ENCODE peak calls at places on chromosomes 4 and X, in ten cellular contexts. One of them, this sample, is unnamed.
A peak's percentile ranks its signal among the peaks of the same experiment; 100 is the strongest.

GRCh38 chr4:54661156-54661555 is 3.4 kb downstream of the KIT start:
- DNase-seq in upper lobe of right lung: no peak
- DNase-seq in HAP-1: no peak
- DNase-seq in AG04449: no peak
- DNase-seq in astrocyte of the cerebellum: no peak
- DNase-seq in IMR-90: peak; percentile 39
- DNase-seq in lower lobe of right lung: no peak
- DNase-seq in esophagus squamous epithelium: no peak
- DNase-seq in ovary: no peak
- DNase-seq in neuronal stem cell: no peak
- DNase-seq in this sample: peak; percentile 24

GRCh38 chr4:175419120-175419774 is 392.8 kb downstream of the GPM6A start:
- DNase-seq in upper lobe of right lung: no peak
- DNase-seq in HAP-1: no peak
- DNase-seq in AG04449: peak; percentile 84
- DNase-seq in astrocyte of the cerebellum: peak; percentile 82
- DNase-seq in IMR-90: peak; percentile 96
- DNase-seq in lower lobe of right lung: no peak
- DNase-seq in esophagus squamous epithelium: no peak
- DNase-seq in ovary: no peak
- DNase-seq in neuronal stem cell: no peak
- DNase-seq in this sample: peak; percentile 96

GRCh38 chrX:131073607-131074006 is 15.5 kb downstream of the ARHGAP36 start:
- DNase-seq in upper lobe of right lung: no peak
- DNase-seq in HAP-1: no peak
- DNase-seq in AG04449: no peak
- DNase-seq in astrocyte of the cerebellum: no peak
- DNase-seq in IMR-90: no peak
- DNase-seq in lower lobe of right lung: no peak
- DNase-seq in esophagus squamous epithelium: no peak
- DNase-seq in ovary: no peak
- DNase-seq in neuronal stem cell: no peak
- DNase-seq in this sample: no peak

GRCh38 chrX:17737707-17738001 is 361 bp downstream of the SCML1 start:
- DNase-seq in upper lobe of right lung: no peak
- DNase-seq in HAP-1: no peak
- DNase-seq in AG04449: no peak
- DNase-seq in astrocyte of the cerebellum: no peak
- DNase-seq in IMR-90: no peak
- DNase-seq in lower lobe of right lung: no peak
- DNase-seq in esophagus squamous epithelium: no peak
- DNase-seq in ovary: no peak
- DNase-seq in neuronal stem cell: peak; percentile 6
- DNase-seq in this sample: no peak

GRCh38 chrX:125150231-125150630 is 169.4 kb upstream of the TEX13C start:
- DNase-seq in upper lobe of right lung: no peak
- DNase-seq in HAP-1: no peak
- DNase-seq in AG04449: no peak
- DNase-seq in astrocyte of the cerebellum: no peak
- DNase-seq in IMR-90: peak; percentile 0
- DNase-seq in lower lobe of right lung: no peak
- DNase-seq in esophagus squamous epithelium: no peak
- DNase-seq in ovary: no peak
- DNase-seq in neuronal stem cell: no peak
- DNase-seq in this sample: no peak

GRCh38 chr4:79922011-79922410 is 151.0 kb downstream of the ANTXR2 start:
- DNase-seq in upper lobe of right lung: no peak
- DNase-seq in HAP-1: no peak
- DNase-seq in AG04449: no peak
- DNase-seq in astrocyte of the cerebellum: no peak
- DNase-seq in IMR-90: peak; percentile 10
- DNase-seq in lower lobe of right lung: no peak
- DNase-seq in esophagus squamous epithelium: no peak
- DNase-seq in ovary: no peak
- DNase-seq in neuronal stem cell: no peak
- DNase-seq in this sample: no peak

GRCh38 chr4:153649572-153649991 is 34.5 kb upstream of the TLR2 start:
- DNase-seq in upper lobe of right lung: no peak
- DNase-seq in HAP-1: peak; percentile 49
- DNase-seq in AG04449: no peak
- DNase-seq in astrocyte of the cerebellum: no peak
- DNase-seq in IMR-90: peak; percentile 42
- DNase-seq in lower lobe of right lung: no peak
- DNase-seq in esophagus squamous epithelium: no peak
- DNase-seq in ovary: no peak
- DNase-seq in neuronal stem cell: no peak
- DNase-seq in this sample: no peak

GRCh38 chr4:5398056-5398455 is 310.3 kb downstream of the EVC2 start:
- DNase-seq in upper lobe of right lung: no peak
- DNase-seq in HAP-1: no peak
- DNase-seq in AG04449: no peak
- DNase-seq in astrocyte of the cerebellum: no peak
- DNase-seq in IMR-90: no peak
- DNase-seq in lower lobe of right lung: no peak
- DNase-seq in esophagus squamous epithelium: no peak
- DNase-seq in ovary: no peak
- DNase-seq in neuronal stem cell: peak; percentile 17
- DNase-seq in this sample: no peak

GRCh38 chr4:115851918-115852766 is 738.7 kb upstream of the NDST4 start:
- DNase-seq in upper lobe of right lung: no peak
- DNase-seq in HAP-1: peak; percentile 75
- DNase-seq in AG04449: no peak
- DNase-seq in astrocyte of the cerebellum: peak; percentile 22
- DNase-seq in IMR-90: no peak
- DNase-seq in lower lobe of right lung: peak; percentile 34
- DNase-seq in esophagus squamous epithelium: no peak
- DNase-seq in ovary: no peak
- DNase-seq in neuronal stem cell: peak; percentile 40
- DNase-seq in this sample: no peak

GRCh38 chr4:101914761-101915160 is 124.2 kb downstream of the BANK1 start:
- DNase-seq in upper lobe of right lung: no peak
- DNase-seq in HAP-1: no peak
- DNase-seq in AG04449: no peak
- DNase-seq in astrocyte of the cerebellum: no peak
- DNase-seq in IMR-90: no peak
- DNase-seq in lower lobe of right lung: no peak
- DNase-seq in esophagus squamous epithelium: no peak
- DNase-seq in ovary: no peak
- DNase-seq in neuronal stem cell: no peak
- DNase-seq in this sample: no peak

GRCh38 chr4:187075514-187075913 is 351.9 kb upstream of the FAT1 start:
- DNase-seq in upper lobe of right lung: no peak
- DNase-seq in HAP-1: no peak
- DNase-seq in AG04449: no peak
- DNase-seq in astrocyte of the cerebellum: no peak
- DNase-seq in IMR-90: peak; percentile 22
- DNase-seq in lower lobe of right lung: no peak
- DNase-seq in esophagus squamous epithelium: no peak
- DNase-seq in ovary: no peak
- DNase-seq in neuronal stem cell: no peak
- DNase-seq in this sample: no peak

GRCh38 chr4:53653484-53654053 is 62.3 kb upstream of the LNX1 start:
- DNase-seq in upper lobe of right lung: no peak
- DNase-seq in HAP-1: no peak
- DNase-seq in AG04449: no peak
- DNase-seq in astrocyte of the cerebellum: no peak
- DNase-seq in IMR-90: peak; percentile 5
- DNase-seq in lower lobe of right lung: no peak
- DNase-seq in esophagus squamous epithelium: no peak
- DNase-seq in ovary: peak; percentile 50
- DNase-seq in neuronal stem cell: no peak
- DNase-seq in this sample: no peak

GRCh38 chr4:119041951-119042560 is 93.6 kb upstream of the MYOZ2 start:
- DNase-seq in upper lobe of right lung: no peak
- DNase-seq in HAP-1: peak; percentile 87
- DNase-seq in AG04449: no peak
- DNase-seq in astrocyte of the cerebellum: peak; percentile 62
- DNase-seq in IMR-90: peak; percentile 83
- DNase-seq in lower lobe of right lung: no peak
- DNase-seq in esophagus squamous epithelium: no peak
- DNase-seq in ovary: no peak
- DNase-seq in neuronal stem cell: peak; percentile 65
- DNase-seq in this sample: no peak

GRCh38 chr4:153409924-153410501 is 56.1 kb upstream of the TMEM131L start:
- DNase-seq in upper lobe of right lung: no peak
- DNase-seq in HAP-1: no peak
- DNase-seq in AG04449: no peak
- DNase-seq in astrocyte of the cerebellum: no peak
- DNase-seq in IMR-90: peak; percentile 16
- DNase-seq in lower lobe of right lung: no peak
- DNase-seq in esophagus squamous epithelium: no peak
- DNase-seq in ovary: no peak
- DNase-seq in neuronal stem cell: peak; percentile 15
- DNase-seq in this sample: no peak

GRCh38 chr4:6116696-6117285 is 83.6 kb downstream of the JAKMIP1 start:
- DNase-seq in upper lobe of right lung: peak; percentile 43
- DNase-seq in HAP-1: no peak
- DNase-seq in AG04449: no peak
- DNase-seq in astrocyte of the cerebellum: no peak
- DNase-seq in IMR-90: no peak
- DNase-seq in lower lobe of right lung: no peak
- DNase-seq in esophagus squamous epithelium: no peak
- DNase-seq in ovary: no peak
- DNase-seq in neuronal stem cell: no peak
- DNase-seq in this sample: no peak

GRCh38 chrX:136215559-136215958 is 35.6 kb downstream of the MAP7D3 start:
- DNase-seq in upper lobe of right lung: no peak
- DNase-seq in HAP-1: no peak
- DNase-seq in AG04449: no peak
- DNase-seq in astrocyte of the cerebellum: peak; percentile 22
- DNase-seq in IMR-90: peak; percentile 34
- DNase-seq in lower lobe of right lung: no peak
- DNase-seq in esophagus squamous epithelium: no peak
- DNase-seq in ovary: no peak
- DNase-seq in neuronal stem cell: no peak
- DNase-seq in this sample: no peak

GRCh38 chrX:9293051-9293496 is 171.8 kb upstream of the TBL1X start:
- DNase-seq in upper lobe of right lung: no peak
- DNase-seq in HAP-1: peak; percentile 69
- DNase-seq in AG04449: no peak
- DNase-seq in astrocyte of the cerebellum: no peak
- DNase-seq in IMR-90: no peak
- DNase-seq in lower lobe of right lung: no peak
- DNase-seq in esophagus squamous epithelium: no peak
- DNase-seq in ovary: no peak
- DNase-seq in neuronal stem cell: no peak
- DNase-seq in this sample: no peak

GRCh38 chrX:75273483-75273882 is 402 bp upstream of the UPRT start:
- DNase-seq in upper lobe of right lung: no peak
- DNase-seq in HAP-1: no peak
- DNase-seq in AG04449: no peak
- DNase-seq in astrocyte of the cerebellum: no peak
- DNase-seq in IMR-90: no peak
- DNase-seq in lower lobe of right lung: no peak
- DNase-seq in esophagus squamous epithelium: no peak
- DNase-seq in ovary: no peak
- DNase-seq in neuronal stem cell: no peak
- DNase-seq in this sample: no peak
- H3K4me3 ChIP-seq in upper lobe of right lung: peak overlapping the region; percentile 70
- H3K4me3 ChIP-seq in HAP-1: peak overlapping the region; percentile 55
- H3K4me3 ChIP-seq in AG04449: peak overlapping the region; percentile 76
- H3K4me3 ChIP-seq in astrocyte of the cerebellum: peak overlapping the region; percentile 75
- H3K4me3 ChIP-seq in IMR-90: peak overlapping the region; percentile 84
- H3K4me3 ChIP-seq in lower lobe of right lung: peak overlapping the region; percentile 65
- H3K4me3 ChIP-seq in esophagus squamous epithelium: peak overlapping the region; percentile 58
- H3K4me3 ChIP-seq in ovary: peak overlapping the region; percentile 59
- H3K4me3 ChIP-seq in neuronal stem cell: peak overlapping the region; percentile 71
- H3K4me3 ChIP-seq in this sample: peak overlapping the region; percentile 63

GRCh38 chr4:40348000-40348399 is 12.9 kb downstream of the CHRNA9 start:
- DNase-seq in upper lobe of right lung: no peak
- DNase-seq in HAP-1: no peak
- DNase-seq in AG04449: no peak
- DNase-seq in astrocyte of the cerebellum: no peak
- DNase-seq in IMR-90: no peak
- DNase-seq in lower lobe of right lung: no peak
- DNase-seq in esophagus squamous epithelium: no peak
- DNase-seq in ovary: no peak
- DNase-seq in neuronal stem cell: no peak
- DNase-seq in this sample: no peak
- H3K4me3 ChIP-seq in upper lobe of right lung: no peak overlapping the region
- H3K4me3 ChIP-seq in HAP-1: no peak overlapping the region
- H3K4me3 ChIP-seq in AG04449: no peak overlapping the region
- H3K4me3 ChIP-seq in astrocyte of the cerebellum: no peak overlapping the region
- H3K4me3 ChIP-seq in IMR-90: no peak overlapping the region
- H3K4me3 ChIP-seq in lower lobe of right lung: no peak overlapping the region
- H3K4me3 ChIP-seq in esophagus squamous epithelium: no peak overlapping the region
- H3K4me3 ChIP-seq in ovary: no peak overlapping the region
- H3K4me3 ChIP-seq in neuronal stem cell: no peak overlapping the region
- H3K4me3 ChIP-seq in this sample: no peak overlapping the region

DNA sequence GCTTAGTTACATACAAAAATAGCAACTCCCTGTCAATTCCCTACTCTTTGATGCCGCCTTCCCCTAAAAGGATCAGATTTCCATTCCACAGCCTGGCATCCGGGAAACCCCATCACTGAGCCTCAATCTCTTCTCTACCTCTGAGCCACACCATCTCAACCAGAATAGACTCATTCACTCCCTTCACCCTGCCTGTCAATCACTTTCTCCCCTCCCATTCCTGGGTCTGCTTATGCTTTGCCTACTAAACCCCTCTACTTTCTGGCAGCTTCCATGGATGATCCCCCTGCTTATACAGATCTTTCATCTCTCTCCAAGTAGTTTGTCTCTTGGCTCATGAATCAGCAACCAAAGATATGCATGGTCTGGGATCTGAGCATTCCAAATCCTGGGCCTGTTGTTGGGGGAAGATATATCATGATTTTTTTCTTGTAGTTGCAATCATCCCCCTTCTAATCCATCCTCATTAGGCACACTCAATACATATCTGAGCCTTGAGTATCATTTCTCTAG is 2.6 kb downstream of the AMER1 start:
- DNase-seq in upper lobe of right lung: no peak
- DNase-seq in HAP-1: no peak
- DNase-seq in AG04449: no peak
- DNase-seq in astrocyte of the cerebellum: no peak
- DNase-seq in IMR-90: peak; percentile 16
- DNase-seq in lower lobe of right lung: no peak
- DNase-seq in esophagus squamous epithelium: no peak
- DNase-seq in ovary: no peak
- DNase-seq in neuronal stem cell: no peak
- DNase-seq in this sample: no peak
- H3K4me3 ChIP-seq in upper lobe of right lung: no peak overlapping the region
- H3K4me3 ChIP-seq in HAP-1: no peak overlapping the region
- H3K4me3 ChIP-seq in AG04449: no peak overlapping the region
- H3K4me3 ChIP-seq in astrocyte of the cerebellum: no peak overlapping the region
- H3K4me3 ChIP-seq in IMR-90: no peak overlapping the region
- H3K4me3 ChIP-seq in lower lobe of right lung: no peak overlapping the region
- H3K4me3 ChIP-seq in esophagus squamous epithelium: no peak overlapping the region
- H3K4me3 ChIP-seq in ovary: no peak overlapping the region
- H3K4me3 ChIP-seq in neuronal stem cell: no peak overlapping the region
- H3K4me3 ChIP-seq in this sample: no peak overlapping the region

DNA sequence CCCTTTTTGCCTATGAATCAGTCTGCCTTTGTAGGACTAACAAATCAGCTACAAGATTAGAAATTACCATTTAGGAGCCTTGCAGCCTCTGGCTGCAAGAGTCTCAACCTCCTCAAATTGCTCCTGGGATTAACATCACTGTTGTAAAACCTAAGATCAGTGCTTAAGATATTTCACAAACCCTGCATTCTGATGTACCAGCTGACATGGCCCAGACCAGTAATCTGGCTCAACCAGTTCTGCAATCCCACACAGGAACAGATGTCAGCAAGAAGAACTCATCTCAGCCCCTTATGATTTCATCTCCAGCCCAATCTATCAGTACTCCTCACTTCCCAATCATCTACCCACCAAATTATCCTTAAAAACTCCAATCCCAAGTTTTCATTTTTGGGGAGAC is 32.5 kb upstream of the AADAT start:
- DNase-seq in upper lobe of right lung: no peak
- DNase-seq in HAP-1: peak; percentile 57
- DNase-seq in AG04449: no peak
- DNase-seq in astrocyte of the cerebellum: no peak
- DNase-seq in IMR-90: no peak
- DNase-seq in lower lobe of right lung: no peak
- DNase-seq in esophagus squamous epithelium: no peak
- DNase-seq in ovary: no peak
- DNase-seq in neuronal stem cell: no peak
- DNase-seq in this sample: no peak
- H3K4me3 ChIP-seq in upper lobe of right lung: no peak overlapping the region
- H3K4me3 ChIP-seq in HAP-1: no peak overlapping the region
- H3K4me3 ChIP-seq in AG04449: no peak overlapping the region
- H3K4me3 ChIP-seq in astrocyte of the cerebellum: no peak overlapping the region
- H3K4me3 ChIP-seq in IMR-90: no peak overlapping the region
- H3K4me3 ChIP-seq in lower lobe of right lung: no peak overlapping the region
- H3K4me3 ChIP-seq in esophagus squamous epithelium: no peak overlapping the region
- H3K4me3 ChIP-seq in ovary: no peak overlapping the region
- H3K4me3 ChIP-seq in neuronal stem cell: no peak overlapping the region
- H3K4me3 ChIP-seq in this sample: no peak overlapping the region

This sample was measured in skeletal muscle cell.